ENCODE peak calls at places on chromosomes 4 and X, in nine cellular contexts. One of them, this sample, is unnamed.

GRCh38 chrX:100695991-100696390 is 35.9 kb downstream of the SYTL4 start:
- DNase-seq in AG04450: no peak
- DNase-seq in dorsolateral prefrontal cortex: no peak
- DNase-seq in heart left ventricle: no peak
- DNase-seq in CD8-positive, alpha-beta T cell: no peak
- DNase-seq in effector memory CD4-positive, alpha-beta T cell: no peak
- DNase-seq in substantia nigra: no peak
- DNase-seq in HCT116: no peak
- DNase-seq in neuronal stem cell: no peak
- DNase-seq in this sample: peak

GRCh38 chrX:151981129-151981528 is 6.7 kb upstream of the GABRE start:
- DNase-seq in CD8-positive, alpha-beta T cell: no peak
- DNase-seq in HCT116: no peak
- DNase-seq in dorsolateral prefrontal cortex: no peak
- DNase-seq in neuronal stem cell: no peak
- DNase-seq in AG04450: no peak
- DNase-seq in substantia nigra: no peak
- DNase-seq in effector memory CD4-positive, alpha-beta T cell: no peak
- DNase-seq in heart left ventricle: no peak
- DNase-seq in this sample: no peak

GRCh38 chrX:7144126-7144525 is 3.4 kb upstream of the STS start:
- DNase-seq in CD8-positive, alpha-beta T cell: no peak
- DNase-seq in dorsolateral prefrontal cortex: no peak
- DNase-seq in AG04450: no peak
- DNase-seq in neuronal stem cell: no peak
- DNase-seq in heart left ventricle: no peak
- DNase-seq in effector memory CD4-positive, alpha-beta T cell: no peak
- DNase-seq in HCT116: no peak
- DNase-seq in substantia nigra: no peak
- DNase-seq in this sample: no peak

GRCh38 chr4:151983854-151984253 is 223.0 kb upstream of the GATB start:
- DNase-seq in neuronal stem cell: no peak
- DNase-seq in heart left ventricle: no peak
- DNase-seq in CD8-positive, alpha-beta T cell: no peak
- DNase-seq in HCT116: no peak
- DNase-seq in dorsolateral prefrontal cortex: no peak
- DNase-seq in effector memory CD4-positive, alpha-beta T cell: no peak
- DNase-seq in substantia nigra: no peak
- DNase-seq in AG04450: no peak
- DNase-seq in this sample: no peak

GRCh38 chr4:6918345-6918744 is 8.7 kb downstream of the TBC1D14 start:
- DNase-seq in substantia nigra: no peak
- DNase-seq in dorsolateral prefrontal cortex: no peak
- DNase-seq in CD8-positive, alpha-beta T cell: peak
- DNase-seq in heart left ventricle: no peak
- DNase-seq in neuronal stem cell: no peak
- DNase-seq in AG04450: no peak
- DNase-seq in effector memory CD4-positive, alpha-beta T cell: no peak
- DNase-seq in HCT116: no peak
- DNase-seq in this sample: no peak

GRCh38 chrX:85561216-85561615 is 181.8 kb upstream of the POF1B start:
- DNase-seq in dorsolateral prefrontal cortex: no peak
- DNase-seq in substantia nigra: no peak
- DNase-seq in neuronal stem cell: no peak
- DNase-seq in effector memory CD4-positive, alpha-beta T cell: no peak
- DNase-seq in HCT116: no peak
- DNase-seq in AG04450: no peak
- DNase-seq in CD8-positive, alpha-beta T cell: no peak
- DNase-seq in heart left ventricle: no peak
- DNase-seq in this sample: no peak

GRCh38 chr4:54232151-54232688 is 3.1 kb downstream of the PDGFRA start:
- DNase-seq in substantia nigra: no peak
- DNase-seq in CD8-positive, alpha-beta T cell: no peak
- DNase-seq in effector memory CD4-positive, alpha-beta T cell: no peak
- DNase-seq in HCT116: no peak
- DNase-seq in neuronal stem cell: peak
- DNase-seq in dorsolateral prefrontal cortex: no peak
- DNase-seq in heart left ventricle: no peak
- DNase-seq in AG04450: no peak
- DNase-seq in this sample: no peak

GRCh38 chr4:74640111-74640903 is 154.0 kb downstream of the BTC start:
- DNase-seq in HCT116: no peak
- DNase-seq in neuronal stem cell: no peak
- DNase-seq in substantia nigra: no peak
- DNase-seq in dorsolateral prefrontal cortex: no peak
- DNase-seq in AG04450: peak
- DNase-seq in effector memory CD4-positive, alpha-beta T cell: no peak
- DNase-seq in heart left ventricle: no peak
- DNase-seq in CD8-positive, alpha-beta T cell: no peak
- DNase-seq in this sample: no peak

GRCh38 chr4:120830204-120830603 is 92.3 kb downstream of the PRDM5 start:
- DNase-seq in effector memory CD4-positive, alpha-beta T cell: no peak
- DNase-seq in HCT116: no peak
- DNase-seq in dorsolateral prefrontal cortex: no peak
- DNase-seq in substantia nigra: no peak
- DNase-seq in CD8-positive, alpha-beta T cell: no peak
- DNase-seq in AG04450: no peak
- DNase-seq in neuronal stem cell: no peak
- DNase-seq in heart left ventricle: peak
- DNase-seq in this sample: no peak

GRCh38 chrX:83535417-83536244 is 27.5 kb downstream of the POU3F4 start:
- DNase-seq in neuronal stem cell: no peak
- DNase-seq in CD8-positive, alpha-beta T cell: no peak
- DNase-seq in heart left ventricle: no peak
- DNase-seq in effector memory CD4-positive, alpha-beta T cell: no peak
- DNase-seq in substantia nigra: no peak
- DNase-seq in dorsolateral prefrontal cortex: no peak
- DNase-seq in AG04450: no peak
- DNase-seq in HCT116: no peak
- DNase-seq in this sample: no peak

GRCh38 chrX:141415889-141416288 is 168.6 kb downstream of the SPANXA1 start:
- DNase-seq in AG04450: no peak
- DNase-seq in heart left ventricle: no peak
- DNase-seq in effector memory CD4-positive, alpha-beta T cell: no peak
- DNase-seq in CD8-positive, alpha-beta T cell: no peak
- DNase-seq in substantia nigra: no peak
- DNase-seq in dorsolateral prefrontal cortex: no peak
- DNase-seq in neuronal stem cell: no peak
- DNase-seq in HCT116: no peak
- DNase-seq in this sample: no peak

GRCh38 chrX:103726477-103726876 is 15.8 kb downstream of the TMEM31 start:
- DNase-seq in HCT116: no peak
- DNase-seq in substantia nigra: no peak
- DNase-seq in dorsolateral prefrontal cortex: no peak
- DNase-seq in CD8-positive, alpha-beta T cell: no peak
- DNase-seq in neuronal stem cell: no peak
- DNase-seq in AG04450: no peak
- DNase-seq in effector memory CD4-positive, alpha-beta T cell: no peak
- DNase-seq in heart left ventricle: no peak
- DNase-seq in this sample: no peak

GRCh38 chr4:74262522-74262921 is 45.7 kb upstream of the EPGN start:
- DNase-seq in CD8-positive, alpha-beta T cell: no peak
- DNase-seq in AG04450: no peak
- DNase-seq in effector memory CD4-positive, alpha-beta T cell: no peak
- DNase-seq in HCT116: no peak
- DNase-seq in neuronal stem cell: no peak
- DNase-seq in substantia nigra: no peak
- DNase-seq in heart left ventricle: no peak
- DNase-seq in dorsolateral prefrontal cortex: no peak
- DNase-seq in this sample: no peak

GRCh38 chrX:21661316-21661715 is 3.2 kb upstream of the KLHL34 start:
- DNase-seq in neuronal stem cell: no peak
- DNase-seq in substantia nigra: no peak
- DNase-seq in AG04450: no peak
- DNase-seq in HCT116: no peak
- DNase-seq in CD8-positive, alpha-beta T cell: no peak
- DNase-seq in heart left ventricle: no peak
- DNase-seq in dorsolateral prefrontal cortex: no peak
- DNase-seq in effector memory CD4-positive, alpha-beta T cell: no peak
- DNase-seq in this sample: no peak

GRCh38 chr4:168421671-168422070 is 58.6 kb downstream of the DDX60L start:
- DNase-seq in CD8-positive, alpha-beta T cell: no peak
- DNase-seq in dorsolateral prefrontal cortex: no peak
- DNase-seq in effector memory CD4-positive, alpha-beta T cell: no peak
- DNase-seq in AG04450: no peak
- DNase-seq in HCT116: peak
- DNase-seq in heart left ventricle: no peak
- DNase-seq in substantia nigra: no peak
- DNase-seq in neuronal stem cell: no peak
- DNase-seq in this sample: peak

GRCh38 chr4:182890202-182890601 is 27.0 kb downstream of the DCTD start:
- DNase-seq in AG04450: no peak
- DNase-seq in substantia nigra: no peak
- DNase-seq in HCT116: no peak
- DNase-seq in neuronal stem cell: no peak
- DNase-seq in dorsolateral prefrontal cortex: no peak
- DNase-seq in heart left ventricle: no peak
- DNase-seq in effector memory CD4-positive, alpha-beta T cell: no peak
- DNase-seq in CD8-positive, alpha-beta T cell: no peak
- DNase-seq in this sample: no peak

GRCh38 chr4:99945718-99946345 is 586 bp downstream of the DNAJB14 start:
- DNase-seq in heart left ventricle: no peak
- DNase-seq in CD8-positive, alpha-beta T cell: no peak
- DNase-seq in dorsolateral prefrontal cortex: no peak
- DNase-seq in AG04450: no peak
- DNase-seq in neuronal stem cell: peak
- DNase-seq in HCT116: no peak
- DNase-seq in substantia nigra: peak
- DNase-seq in effector memory CD4-positive, alpha-beta T cell: no peak
- DNase-seq in this sample: no peak

GRCh38 chr4:155709878-155710277 is 43.2 kb downstream of the GUCY1A1 start:
- DNase-seq in dorsolateral prefrontal cortex: no peak
- DNase-seq in neuronal stem cell: no peak
- DNase-seq in heart left ventricle: no peak
- DNase-seq in AG04450: no peak
- DNase-seq in effector memory CD4-positive, alpha-beta T cell: no peak
- DNase-seq in HCT116: no peak
- DNase-seq in substantia nigra: no peak
- DNase-seq in CD8-positive, alpha-beta T cell: no peak
- DNase-seq in this sample: no peak

DNA sequence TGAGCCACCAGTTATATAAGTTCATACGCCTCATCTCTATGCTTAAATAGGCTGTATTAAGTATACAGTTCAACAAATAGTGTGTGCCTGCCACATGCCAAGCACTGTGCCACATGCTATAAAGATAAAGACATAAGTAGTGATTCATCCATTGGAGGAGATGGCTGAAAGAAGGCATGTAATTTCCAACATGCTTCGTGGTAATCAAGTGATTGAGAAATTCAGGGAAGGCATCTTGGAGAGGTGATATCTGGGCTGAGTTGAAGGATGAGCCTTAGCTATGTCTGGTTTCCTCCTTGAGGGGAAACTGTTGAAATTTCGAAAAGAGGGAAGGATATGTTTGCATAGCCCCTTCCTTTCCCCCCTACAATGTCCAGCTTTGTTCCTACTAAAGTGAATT is 96.5 kb downstream of the ARHGAP10 start:
- DNase-seq in effector memory CD4-positive, alpha-beta T cell: no peak
- DNase-seq in dorsolateral prefrontal cortex: no peak
- DNase-seq in CD8-positive, alpha-beta T cell: no peak
- DNase-seq in neuronal stem cell: no peak
- DNase-seq in HCT116: no peak
- DNase-seq in substantia nigra: no peak
- DNase-seq in AG04450: no peak
- DNase-seq in heart left ventricle: no peak
- DNase-seq in this sample: no peak
- H3K27ac ChIP-seq in effector memory CD4-positive, alpha-beta T cell: no peak
- H3K27ac ChIP-seq in dorsolateral prefrontal cortex: no peak
- H3K27ac ChIP-seq in CD8-positive, alpha-beta T cell: no peak
- H3K27ac ChIP-seq in neuronal stem cell: no peak
- H3K27ac ChIP-seq in HCT116: no peak
- H3K27ac ChIP-seq in substantia nigra: no peak
- H3K27ac ChIP-seq in AG04450: no peak
- H3K27ac ChIP-seq in heart left ventricle: peak
- H3K27ac ChIP-seq in this sample: peak

GRCh38 chr4:88746186-88746585 is 48.6 kb upstream of the NAP1L5 start:
- DNase-seq in AG04450: no peak
- DNase-seq in HCT116: no peak
- DNase-seq in dorsolateral prefrontal cortex: no peak
- DNase-seq in heart left ventricle: no peak
- DNase-seq in neuronal stem cell: no peak
- DNase-seq in CD8-positive, alpha-beta T cell: no peak
- DNase-seq in substantia nigra: no peak
- DNase-seq in effector memory CD4-positive, alpha-beta T cell: no peak
- DNase-seq in this sample: no peak
- H3K27ac ChIP-seq in AG04450: no peak
- H3K27ac ChIP-seq in HCT116: no peak
- H3K27ac ChIP-seq in dorsolateral prefrontal cortex: peak
- H3K27ac ChIP-seq in heart left ventricle: no peak
- H3K27ac ChIP-seq in neuronal stem cell: no peak
- H3K27ac ChIP-seq in CD8-positive, alpha-beta T cell: no peak
- H3K27ac ChIP-seq in substantia nigra: no peak
- H3K27ac ChIP-seq in effector memory CD4-positive, alpha-beta T cell: no peak
- H3K27ac ChIP-seq in this sample: no peak

GRCh38 chrX:50698944-50699343 is 115.0 kb downstream of the SHROOM4 start:
- DNase-seq in substantia nigra: no peak
- DNase-seq in CD8-positive, alpha-beta T cell: no peak
- DNase-seq in dorsolateral prefrontal cortex: no peak
- DNase-seq in HCT116: no peak
- DNase-seq in heart left ventricle: no peak
- DNase-seq in effector memory CD4-positive, alpha-beta T cell: no peak
- DNase-seq in AG04450: peak
- DNase-seq in neuronal stem cell: no peak
- DNase-seq in this sample: no peak
- H3K27ac ChIP-seq in substantia nigra: no peak
- H3K27ac ChIP-seq in CD8-positive, alpha-beta T cell: no peak
- H3K27ac ChIP-seq in dorsolateral prefrontal cortex: no peak
- H3K27ac ChIP-seq in HCT116: no peak
- H3K27ac ChIP-seq in heart left ventricle: no peak
- H3K27ac ChIP-seq in effector memory CD4-positive, alpha-beta T cell: no peak
- H3K27ac ChIP-seq in AG04450: no peak
- H3K27ac ChIP-seq in neuronal stem cell: no peak
- H3K27ac ChIP-seq in this sample: no peak

GRCh38 chrX:46912098-46912672 is at the start of gene JADE3:
- DNase-seq in CD8-positive, alpha-beta T cell: no peak
- DNase-seq in AG04450: no peak
- DNase-seq in neuronal stem cell: peak
- DNase-seq in heart left ventricle: peak
- DNase-seq in substantia nigra: peak
- DNase-seq in dorsolateral prefrontal cortex: peak
- DNase-seq in HCT116: peak
- DNase-seq in effector memory CD4-positive, alpha-beta T cell: peak
- DNase-seq in this sample: no peak

GRCh38 chrX:46904626-46905025 is 7.6 kb upstream of the JADE3 start:
- DNase-seq in AG04450: no peak
- DNase-seq in neuronal stem cell: no peak
- DNase-seq in heart left ventricle: no peak
- DNase-seq in effector memory CD4-positive, alpha-beta T cell: no peak
- DNase-seq in dorsolateral prefrontal cortex: no peak
- DNase-seq in HCT116: no peak
- DNase-seq in CD8-positive, alpha-beta T cell: no peak
- DNase-seq in substantia nigra: no peak
- DNase-seq in this sample: no peak

GRCh38 chrX:46913710-46914109 is 1.5 kb downstream of the JADE3 start:
- DNase-seq in dorsolateral prefrontal cortex: no peak
- DNase-seq in AG04450: no peak
- DNase-seq in HCT116: no peak
- DNase-seq in heart left ventricle: peak
- DNase-seq in CD8-positive, alpha-beta T cell: no peak
- DNase-seq in neuronal stem cell: peak
- DNase-seq in substantia nigra: no peak
- DNase-seq in effector memory CD4-positive, alpha-beta T cell: no peak
- DNase-seq in this sample: no peak

GRCh38 chrX:46912673-46913491 is 661 bp downstream of the JADE3 start:
- DNase-seq in dorsolateral prefrontal cortex: no peak
- DNase-seq in HCT116: no peak
- DNase-seq in neuronal stem cell: peak
- DNase-seq in CD8-positive, alpha-beta T cell: peak
- DNase-seq in AG04450: no peak
- DNase-seq in effector memory CD4-positive, alpha-beta T cell: no peak
- DNase-seq in heart left ventricle: peak
- DNase-seq in substantia nigra: no peak
- DNase-seq in this sample: no peak

GRCh38 chrX:46910415-46910814 is 1.8 kb upstream of the JADE3 start:
- DNase-seq in substantia nigra: no peak
- DNase-seq in dorsolateral prefrontal cortex: no peak
- DNase-seq in neuronal stem cell: no peak
- DNase-seq in CD8-positive, alpha-beta T cell: no peak
- DNase-seq in heart left ventricle: no peak
- DNase-seq in HCT116: no peak
- DNase-seq in AG04450: no peak
- DNase-seq in effector memory CD4-positive, alpha-beta T cell: no peak
- DNase-seq in this sample: no peak
- H3K27ac ChIP-seq in substantia nigra: no peak
- H3K27ac ChIP-seq in dorsolateral prefrontal cortex: no peak
- H3K27ac ChIP-seq in neuronal stem cell: no peak
- H3K27ac ChIP-seq in CD8-positive, alpha-beta T cell: no peak
- H3K27ac ChIP-seq in heart left ventricle: no peak
- H3K27ac ChIP-seq in HCT116: no peak
- H3K27ac ChIP-seq in AG04450: no peak
- H3K27ac ChIP-seq in effector memory CD4-positive, alpha-beta T cell: no peak
- H3K27ac ChIP-seq in this sample: no peak

This sample was measured in epithelial cell of prostate.